ENCODE peak calls at places on chromosomes 6 and 20, in four cellular contexts. C is uterus; E is HL-60; W is CD8-positive, alpha-beta T cell. R is an unnamed sample.

GRCh38 chr6:98946877-98947410 is 802 bp downstream of the FBXL4 start:
- DNase-seq in E (peak; percentile 31), W (peak; percentile 55), C (peak; percentile 16), R (no peak)

GRCh38 chr6:156461647-156462046 is 315.5 kb upstream of the ARID1B start:
- DNase-seq in E (no peak), W (no peak), C (no peak), R (no peak)

GRCh38 chr6:33105916-33106871 is 30.4 kb downstream of the HLA-DPB1 start:
- DNase-seq in W (no peak), C (no peak), E (no peak), R (no peak)

GRCh38 chr20:19095762-19096161 is 116.7 kb upstream of the SLC24A3 start:
- DNase-seq in C (no peak), W (no peak), E (no peak), R (no peak)

GRCh38 chr20:46646122-46646521 is 5.1 kb downstream of the SLC13A3 start:
- DNase-seq in W (no peak), C (no peak), E (no peak), R (no peak)

GRCh38 chr20:5191829-5192569 is 65.2 kb downstream of the CDS2 start:
- DNase-seq in C (peak; percentile 33), E (peak; percentile 59), W (peak; percentile 20), R (peak; percentile 60)

GRCh38 chr6:156379946-156380707 is 397.1 kb upstream of the ARID1B start:
- DNase-seq in E (no peak), W (no peak), C (no peak), R (no peak)

GRCh38 chr20:51769941-51770615 is 1.9 kb upstream of the ATP9A start:
- DNase-seq in E (no peak), W (no peak), C (no peak), R (no peak)

GRCh38 chr20:49649672-49650071 is 64.0 kb downstream of the B4GALT5 start:
- DNase-seq in C (no peak), W (no peak), E (no peak), R (no peak)

GRCh38 chr20:23434521-23435313 is 4.8 kb upstream of the CSTL1 start:
- DNase-seq in C (no peak), E (no peak), W (no peak), R (no peak)

GRCh38 chr6:158512809-158513208 is 47.1 kb upstream of the TMEM181 start:
- DNase-seq in E (no peak), C (no peak), W (no peak), R (no peak)

GRCh38 chr6:44338228-44339122 is 4.0 kb upstream of the SPATS1 start:
- DNase-seq in C (peak; percentile 40), W (peak; percentile 64), E (peak; percentile 73), R (peak; percentile 23)

R was measured in glomerular endothelial cell.